ENCODE peak calls at places on chromosomes 16 and 17, in nine cellular contexts. F is tibial artery; R is activated T-cell treated with anti-CD3 and anti-CD28 coated beads for 24 hours; V is HT1080; U is left lung; B is H7; C is stomach; N is renal cortical epithelial cell; E is CD8-positive, alpha-beta memory T cell. O is an unnamed sample.

GRCh38 chr16:11757671-11758545 is 15.3 kb upstream of the TXNDC11 start:
- DNase-seq in N (peak; percentile 95), U (no peak), V (no peak), F (no peak), R (no peak), C (no peak), B (no peak), E (no peak), O (peak; percentile 91)

GRCh38 chr16:7423436-7423941 is 90.8 kb downstream of the RBFOX1 start:
- DNase-seq in E (no peak), U (no peak), B (no peak), N (no peak), C (no peak), V (no peak), F (no peak), R (no peak), O (no peak)

GRCh38 chr17:55817273-55817709 is 66.4 kb downstream of the PCTP start:
- DNase-seq in U (no peak), R (no peak), N (no peak), C (no peak), F (no peak), V (no peak), B (no peak), E (no peak), O (no peak)

GRCh38 chr16:53893731-53894435 is 189.9 kb downstream of the FTO start:
- DNase-seq in R (no peak), C (no peak), V (peak; percentile 64), E (no peak), F (no peak), N (peak; percentile 87), U (no peak), B (no peak), O (no peak)

GRCh38 chr16:30941600-30942420 is 7.1 kb upstream of the ORAI3 start:
- DNase-seq in F (peak; percentile 80), U (peak; percentile 94), C (peak; percentile 84), V (peak; percentile 81), N (peak; percentile 59), R (peak; percentile 59), B (peak; percentile 93), E (peak; percentile 62), O (peak; percentile 87)

GRCh38 chr16:83449861-83450260 is 357.9 kb upstream of the HSBP1 start:
- DNase-seq in F (no peak), U (no peak), N (no peak), B (no peak), R (no peak), C (no peak), V (no peak), E (no peak), O (no peak)

GRCh38 chr17:42241871-42242270 is 34.3 kb downstream of the STAT5B start:
- DNase-seq in F (no peak), B (no peak), U (no peak), C (no peak), N (no peak), V (no peak), E (no peak), R (no peak), O (no peak)

GRCh38 chr17:80265205-80266068 is 4.8 kb downstream of the RNF213 start:
- DNase-seq in B (no peak), F (no peak), C (no peak), E (peak; percentile 66), N (no peak), R (peak; percentile 70), U (no peak), V (no peak), O (peak; percentile 49)

GRCh38 chr17:72683506-72684404 is 408.7 kb downstream of the SLC39A11 start:
- DNase-seq in V (peak; percentile 91), E (no peak), U (no peak), N (peak; percentile 99), R (no peak), F (peak; percentile 72), B (no peak), C (peak; percentile 38), O (peak; percentile 21)

GRCh38 chr16:8623634-8624033 is 2.1 kb downstream of the METTL22 start:
- DNase-seq in R (no peak), E (no peak), V (peak; percentile 30), F (no peak), B (no peak), C (no peak), U (no peak), N (peak; percentile 32), O (no peak)

GRCh38 chr17:72659811-72660210 is 432.7 kb downstream of the SLC39A11 start:
- DNase-seq in E (no peak), U (no peak), V (no peak), C (no peak), R (no peak), N (no peak), F (no peak), B (no peak), O (no peak)

GRCh38 chr16:81945665-81946064 is 65.6 kb downstream of the SDR42E1 start:
- DNase-seq in C (no peak), F (peak; percentile 9), R (no peak), V (peak; percentile 27), B (no peak), N (no peak), E (no peak), U (no peak), O (no peak)

GRCh38 chr16:81861915-81862314 is 82.8 kb downstream of the PLCG2 start:
- DNase-seq in N (no peak), E (no peak), R (no peak), F (no peak), C (no peak), V (peak; percentile 57), U (no peak), B (no peak), O (no peak)

GRCh38 chr17:45040459-45040858 is 11.0 kb downstream of the DCAKD start:
- DNase-seq in B (peak; percentile 93), R (no peak), V (no peak), F (no peak), E (no peak), N (no peak), U (no peak), C (no peak), O (no peak)

GRCh38 chr16:85235988-85236831 is 123.9 kb upstream of the CIBAR2 start:
- DNase-seq in R (no peak), B (no peak), C (peak; percentile 28), F (peak; percentile 83), V (no peak), N (no peak), E (no peak), U (no peak), O (no peak)

GRCh38 chr17:27616414-27616813 is 14.6 kb upstream of the LGALS9 start:
- DNase-seq in F (no peak), C (no peak), V (no peak), U (no peak), R (no peak), B (no peak), N (no peak), E (no peak), O (no peak)

GRCh38 chr16:46947900-46948547 is 25.4 kb downstream of the DNAJA2 start:
- DNase-seq in E (no peak), U (no peak), N (peak; percentile 44), B (peak; percentile 54), F (no peak), V (peak; percentile 37), R (no peak), C (peak; percentile 26), O (peak; percentile 25)

O was measured in small intestine.